ENCODE peak calls at places on chromosomes 16 and 17, in nine cellular contexts. One of them, this sample, is unnamed. For H3K4me1, the result is how much of the 10 kb centered on the place peaks cover.

GRCh38 chr16:64132686-64133085 is 989.2 kb downstream of the CDH11 start:
- DNase-seq in cardiac muscle cell: no peak
- DNase-seq in ascending aorta: no peak
- DNase-seq in GM23248: no peak
- DNase-seq in transverse colon: no peak
- DNase-seq in A549: no peak
- DNase-seq in Karpas-422: no peak
- DNase-seq in Peyer's patch: no peak
- DNase-seq in HAP-1: no peak
- DNase-seq in this sample: no peak

GRCh38 chr17:46876353-46876887 is 25.0 kb downstream of the WNT9B start:
- DNase-seq in cardiac muscle cell: no peak
- DNase-seq in ascending aorta: no peak
- DNase-seq in GM23248: no peak
- DNase-seq in transverse colon: peak
- DNase-seq in A549: no peak
- DNase-seq in Karpas-422: peak
- DNase-seq in Peyer's patch: peak
- DNase-seq in HAP-1: peak
- DNase-seq in this sample: peak

GRCh38 chr16:17921357-17921978 is 415.1 kb downstream of the NPIPA8 start:
- DNase-seq in cardiac muscle cell: peak
- DNase-seq in ascending aorta: no peak
- DNase-seq in GM23248: peak
- DNase-seq in transverse colon: peak
- DNase-seq in A549: no peak
- DNase-seq in Karpas-422: peak
- DNase-seq in Peyer's patch: peak
- DNase-seq in HAP-1: peak
- DNase-seq in this sample: peak

GRCh38 chr17:75637561-75637960 is 4.3 kb downstream of the SMIM5 start:
- DNase-seq in cardiac muscle cell: no peak
- DNase-seq in ascending aorta: no peak
- DNase-seq in GM23248: no peak
- DNase-seq in transverse colon: no peak
- DNase-seq in A549: no peak
- DNase-seq in Karpas-422: no peak
- DNase-seq in Peyer's patch: no peak
- DNase-seq in HAP-1: no peak
- DNase-seq in this sample: no peak

GRCh38 chr16:50096791-50097190 is 31.0 kb downstream of the HEATR3 start:
- DNase-seq in cardiac muscle cell: no peak
- DNase-seq in ascending aorta: no peak
- DNase-seq in GM23248: peak
- DNase-seq in transverse colon: no peak
- DNase-seq in A549: no peak
- DNase-seq in Karpas-422: no peak
- DNase-seq in Peyer's patch: no peak
- DNase-seq in HAP-1: no peak
- DNase-seq in this sample: no peak

GRCh38 chr17:35630530-35631148 is 43.5 kb downstream of the AP2B1 start:
- DNase-seq in cardiac muscle cell: no peak
- DNase-seq in ascending aorta: no peak
- DNase-seq in GM23248: peak
- DNase-seq in transverse colon: no peak
- DNase-seq in A549: no peak
- DNase-seq in Karpas-422: no peak
- DNase-seq in Peyer's patch: no peak
- DNase-seq in HAP-1: no peak
- DNase-seq in this sample: no peak

GRCh38 chr17:6670999-6671398 is 19.4 kb downstream of the C17orf100 start:
- DNase-seq in cardiac muscle cell: no peak
- DNase-seq in ascending aorta: no peak
- DNase-seq in GM23248: no peak
- DNase-seq in transverse colon: no peak
- DNase-seq in A549: no peak
- DNase-seq in Karpas-422: no peak
- DNase-seq in Peyer's patch: no peak
- DNase-seq in HAP-1: no peak
- DNase-seq in this sample: no peak

GRCh38 chr17:64460955-64461354 is 12.0 kb downstream of the MILR1 start:
- DNase-seq in cardiac muscle cell: no peak
- DNase-seq in ascending aorta: no peak
- DNase-seq in GM23248: no peak
- DNase-seq in transverse colon: no peak
- DNase-seq in A549: no peak
- DNase-seq in Karpas-422: no peak
- DNase-seq in Peyer's patch: no peak
- DNase-seq in HAP-1: no peak
- DNase-seq in this sample: no peak

GRCh38 chr17:1365445-1366039 is 34.5 kb downstream of the YWHAE start:
- DNase-seq in cardiac muscle cell: peak
- DNase-seq in ascending aorta: peak
- DNase-seq in GM23248: peak
- DNase-seq in transverse colon: peak
- DNase-seq in A549: peak
- DNase-seq in Karpas-422: peak
- DNase-seq in Peyer's patch: no peak
- DNase-seq in HAP-1: peak
- DNase-seq in this sample: peak

DNA sequence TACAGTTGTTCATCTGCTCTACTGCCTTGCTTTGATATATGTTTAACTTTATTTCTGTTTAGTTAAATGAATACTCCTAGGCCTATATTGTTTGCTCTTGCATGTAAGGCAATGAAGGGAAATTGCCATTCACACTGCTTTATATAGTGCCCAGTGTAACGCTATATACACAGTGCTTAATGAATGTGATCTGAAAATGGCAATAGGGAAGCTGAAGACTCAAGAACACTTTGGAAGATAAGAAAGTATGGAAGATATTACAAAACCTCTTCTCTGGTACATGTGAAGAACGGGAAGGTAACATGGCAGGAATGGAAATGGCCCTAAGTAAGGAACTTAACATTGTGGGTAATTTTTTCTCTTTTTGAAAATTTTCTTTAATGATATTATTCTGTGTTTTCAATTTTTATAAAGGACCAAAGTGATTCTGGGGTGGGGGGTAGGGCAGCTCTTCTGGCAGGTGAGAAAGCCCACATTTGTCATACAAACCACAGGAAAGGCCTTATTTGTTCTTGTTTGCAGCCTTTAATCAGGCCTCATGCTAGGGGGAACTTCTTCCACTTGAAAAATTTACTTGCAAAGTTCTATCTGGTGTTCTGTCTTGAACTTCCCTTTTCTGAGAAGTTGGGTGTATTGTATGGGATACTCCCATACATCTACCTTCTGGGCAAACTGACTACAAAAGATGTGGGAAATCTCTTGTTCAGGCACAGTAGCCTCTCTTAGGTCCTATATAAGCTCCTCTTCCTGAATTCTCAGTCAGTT is 100.8 kb upstream of the CORO6 start:
- DNase-seq in cardiac muscle cell: no peak
- DNase-seq in ascending aorta: no peak
- DNase-seq in GM23248: no peak
- DNase-seq in transverse colon: no peak
- DNase-seq in A549: no peak
- DNase-seq in Karpas-422: peak
- DNase-seq in Peyer's patch: no peak
- DNase-seq in HAP-1: no peak
- DNase-seq in this sample: peak
- H3K4me1 ChIP-seq in cardiac muscle cell: under half
- H3K4me1 ChIP-seq in ascending aorta: under half
- H3K4me1 ChIP-seq in GM23248: under half
- H3K4me1 ChIP-seq in transverse colon: under half
- H3K4me1 ChIP-seq in A549: under half
- H3K4me1 ChIP-seq in Karpas-422: half or more
- H3K4me1 ChIP-seq in Peyer's patch: under half
- H3K4me1 ChIP-seq in HAP-1: under half
- H3K4me1 ChIP-seq in this sample: under half

GRCh38 chr16:3583303-3584038 is 6.3 kb upstream of the NLRC3 start:
- DNase-seq in cardiac muscle cell: no peak
- DNase-seq in ascending aorta: no peak
- DNase-seq in GM23248: no peak
- DNase-seq in transverse colon: no peak
- DNase-seq in A549: no peak
- DNase-seq in Karpas-422: no peak
- DNase-seq in Peyer's patch: no peak
- DNase-seq in HAP-1: no peak
- DNase-seq in this sample: no peak
- H3K4me1 ChIP-seq in cardiac muscle cell: under half
- H3K4me1 ChIP-seq in ascending aorta: under half
- H3K4me1 ChIP-seq in GM23248: under half
- H3K4me1 ChIP-seq in transverse colon: under half
- H3K4me1 ChIP-seq in A549: under half
- H3K4me1 ChIP-seq in Karpas-422: half or more
- H3K4me1 ChIP-seq in Peyer's patch: under half
- H3K4me1 ChIP-seq in HAP-1: under half
- H3K4me1 ChIP-seq in this sample: under half

GRCh38 chr17:41777579-41778188 is 8.8 kb downstream of the JUP start:
- DNase-seq in cardiac muscle cell: no peak
- DNase-seq in ascending aorta: no peak
- DNase-seq in GM23248: peak
- DNase-seq in transverse colon: peak
- DNase-seq in A549: peak
- DNase-seq in Karpas-422: no peak
- DNase-seq in Peyer's patch: peak
- DNase-seq in HAP-1: peak
- DNase-seq in this sample: peak
- H3K4me1 ChIP-seq in cardiac muscle cell: under half
- H3K4me1 ChIP-seq in ascending aorta: under half
- H3K4me1 ChIP-seq in GM23248: under half
- H3K4me1 ChIP-seq in transverse colon: half or more
- H3K4me1 ChIP-seq in A549: half or more
- H3K4me1 ChIP-seq in Karpas-422: under half
- H3K4me1 ChIP-seq in Peyer's patch: under half
- H3K4me1 ChIP-seq in HAP-1: under half
- H3K4me1 ChIP-seq in this sample: under half

DNA sequence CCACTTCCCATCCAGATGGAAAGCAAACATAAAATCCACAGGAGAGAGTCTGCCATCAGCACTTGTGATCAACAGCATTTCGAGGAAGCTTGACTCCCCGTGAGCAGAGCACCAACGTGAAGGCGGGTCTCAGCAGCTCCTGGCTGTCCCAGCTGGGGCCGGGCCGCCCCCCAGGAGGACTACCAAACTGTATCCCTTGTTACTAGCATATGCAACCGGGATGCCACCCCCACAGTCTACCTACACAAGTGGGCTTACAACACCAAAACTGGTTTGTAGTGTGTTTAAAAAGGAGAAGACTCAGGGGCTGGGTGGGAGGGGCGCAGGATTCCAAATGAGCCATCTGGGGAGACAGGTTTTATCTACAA is 121.0 kb downstream of the SLC39A11 start:
- DNase-seq in cardiac muscle cell: no peak
- DNase-seq in ascending aorta: no peak
- DNase-seq in GM23248: no peak
- DNase-seq in transverse colon: no peak
- DNase-seq in A549: no peak
- DNase-seq in Karpas-422: peak
- DNase-seq in Peyer's patch: no peak
- DNase-seq in HAP-1: no peak
- DNase-seq in this sample: no peak
- H3K4me1 ChIP-seq in cardiac muscle cell: under half
- H3K4me1 ChIP-seq in ascending aorta: under half
- H3K4me1 ChIP-seq in GM23248: under half
- H3K4me1 ChIP-seq in transverse colon: under half
- H3K4me1 ChIP-seq in A549: under half
- H3K4me1 ChIP-seq in Karpas-422: under half
- H3K4me1 ChIP-seq in Peyer's patch: under half
- H3K4me1 ChIP-seq in HAP-1: under half
- H3K4me1 ChIP-seq in this sample: under half

GRCh38 chr16:8962393-8963009 is 1.2 kb downstream of the USP7 start:
- DNase-seq in cardiac muscle cell: peak
- DNase-seq in ascending aorta: no peak
- DNase-seq in GM23248: peak
- DNase-seq in transverse colon: peak
- DNase-seq in A549: no peak
- DNase-seq in Karpas-422: peak
- DNase-seq in Peyer's patch: peak
- DNase-seq in HAP-1: no peak
- DNase-seq in this sample: peak
- H3K4me1 ChIP-seq in cardiac muscle cell: under half
- H3K4me1 ChIP-seq in ascending aorta: under half
- H3K4me1 ChIP-seq in GM23248: under half
- H3K4me1 ChIP-seq in transverse colon: half or more
- H3K4me1 ChIP-seq in A549: half or more
- H3K4me1 ChIP-seq in Karpas-422: half or more
- H3K4me1 ChIP-seq in Peyer's patch: under half
- H3K4me1 ChIP-seq in HAP-1: under half
- H3K4me1 ChIP-seq in this sample: under half

GRCh38 chr16:30554933-30555847 is 3.0 kb downstream of the ZNF764 start:
- DNase-seq in cardiac muscle cell: no peak
- DNase-seq in ascending aorta: no peak
- DNase-seq in GM23248: no peak
- DNase-seq in transverse colon: no peak
- DNase-seq in A549: no peak
- DNase-seq in Karpas-422: no peak
- DNase-seq in Peyer's patch: no peak
- DNase-seq in HAP-1: no peak
- DNase-seq in this sample: no peak
- H3K4me1 ChIP-seq in cardiac muscle cell: under half
- H3K4me1 ChIP-seq in ascending aorta: under half
- H3K4me1 ChIP-seq in GM23248: under half
- H3K4me1 ChIP-seq in transverse colon: under half
- H3K4me1 ChIP-seq in A549: under half
- H3K4me1 ChIP-seq in Karpas-422: under half
- H3K4me1 ChIP-seq in Peyer's patch: under half
- H3K4me1 ChIP-seq in HAP-1: under half
- H3K4me1 ChIP-seq in this sample: under half

GRCh38 chr16:13325396-13325795 is 424.0 kb downstream of the SHISA9 start:
- DNase-seq in cardiac muscle cell: no peak
- DNase-seq in ascending aorta: no peak
- DNase-seq in GM23248: no peak
- DNase-seq in transverse colon: no peak
- DNase-seq in A549: no peak
- DNase-seq in Karpas-422: no peak
- DNase-seq in Peyer's patch: no peak
- DNase-seq in HAP-1: no peak
- DNase-seq in this sample: no peak
- H3K4me1 ChIP-seq in cardiac muscle cell: under half
- H3K4me1 ChIP-seq in ascending aorta: under half
- H3K4me1 ChIP-seq in GM23248: under half
- H3K4me1 ChIP-seq in transverse colon: under half
- H3K4me1 ChIP-seq in A549: under half
- H3K4me1 ChIP-seq in Karpas-422: under half
- H3K4me1 ChIP-seq in Peyer's patch: under half
- H3K4me1 ChIP-seq in HAP-1: under half
- H3K4me1 ChIP-seq in this sample: under half

This sample was measured in small intestine.